ENCODE peak calls at places on chromosomes 2 and 18, in seven cellular contexts. One of them, this sample, is unnamed.

GRCh38 chr2:134120718-134121630 is 132.9 kb upstream of the MGAT5 start:
- DNase-seq in tibial nerve: peak
- DNase-seq in H54: peak
- DNase-seq in lower leg skin: peak
- DNase-seq in thyroid gland: peak
- DNase-seq in ovary: peak
- DNase-seq in transverse colon: peak
- DNase-seq in this sample: peak

GRCh38 chr2:10346929-10347558 is 44.3 kb downstream of the HPCAL1 start:
- DNase-seq in tibial nerve: no peak
- DNase-seq in H54: no peak
- DNase-seq in thyroid gland: no peak
- DNase-seq in lower leg skin: no peak
- DNase-seq in ovary: no peak
- DNase-seq in transverse colon: no peak
- DNase-seq in this sample: no peak

GRCh38 chr18:62458868-62459716 is 63.7 kb upstream of the ZCCHC2 start:
- DNase-seq in H54: no peak
- DNase-seq in lower leg skin: peak
- DNase-seq in tibial nerve: no peak
- DNase-seq in thyroid gland: peak
- DNase-seq in transverse colon: no peak
- DNase-seq in ovary: no peak
- DNase-seq in this sample: no peak

GRCh38 chr2:69567157-69567908 is 76.2 kb downstream of the AAK1 start:
- DNase-seq in tibial nerve: no peak
- DNase-seq in H54: peak
- DNase-seq in transverse colon: no peak
- DNase-seq in thyroid gland: no peak
- DNase-seq in ovary: no peak
- DNase-seq in lower leg skin: no peak
- DNase-seq in this sample: no peak

GRCh38 chr2:143128681-143129580 is at the start of gene ARHGAP15:
- DNase-seq in tibial nerve: no peak
- DNase-seq in ovary: no peak
- DNase-seq in thyroid gland: peak
- DNase-seq in H54: no peak
- DNase-seq in lower leg skin: no peak
- DNase-seq in transverse colon: peak
- DNase-seq in this sample: no peak

GRCh38 chr2:187819624-187820023 is 265.4 kb upstream of the TFPI start:
- DNase-seq in thyroid gland: no peak
- DNase-seq in H54: no peak
- DNase-seq in tibial nerve: no peak
- DNase-seq in lower leg skin: no peak
- DNase-seq in ovary: no peak
- DNase-seq in transverse colon: no peak
- DNase-seq in this sample: no peak

GRCh38 chr2:241378816-241379215 is 22.7 kb downstream of the FARP2 start:
- DNase-seq in lower leg skin: no peak
- DNase-seq in thyroid gland: no peak
- DNase-seq in transverse colon: no peak
- DNase-seq in tibial nerve: no peak
- DNase-seq in H54: no peak
- DNase-seq in ovary: no peak
- DNase-seq in this sample: no peak

GRCh38 chr2:101692766-101693165 is 4.7 kb upstream of the MAP4K4 start:
- DNase-seq in transverse colon: no peak
- DNase-seq in H54: no peak
- DNase-seq in thyroid gland: no peak
- DNase-seq in lower leg skin: no peak
- DNase-seq in ovary: no peak
- DNase-seq in tibial nerve: no peak
- DNase-seq in this sample: no peak

GRCh38 chr2:234861841-234862735 is 89.7 kb upstream of the SH3BP4 start:
- DNase-seq in H54: no peak
- DNase-seq in tibial nerve: no peak
- DNase-seq in thyroid gland: peak
- DNase-seq in transverse colon: no peak
- DNase-seq in ovary: no peak
- DNase-seq in lower leg skin: peak
- DNase-seq in this sample: peak

GRCh38 chr2:40173276-40173675 is 278.6 kb downstream of the SLC8A1 start:
- DNase-seq in ovary: no peak
- DNase-seq in thyroid gland: no peak
- DNase-seq in tibial nerve: no peak
- DNase-seq in transverse colon: no peak
- DNase-seq in H54: no peak
- DNase-seq in lower leg skin: no peak
- DNase-seq in this sample: no peak

GRCh38 chr2:123935405-123935804 is 89.7 kb upstream of the CNTNAP5 start:
- DNase-seq in tibial nerve: no peak
- DNase-seq in ovary: no peak
- DNase-seq in lower leg skin: no peak
- DNase-seq in thyroid gland: no peak
- DNase-seq in H54: no peak
- DNase-seq in transverse colon: no peak
- DNase-seq in this sample: no peak

GRCh38 chr18:56799756-56800155 is 148.6 kb downstream of the WDR7 start:
- DNase-seq in tibial nerve: no peak
- DNase-seq in lower leg skin: no peak
- DNase-seq in H54: no peak
- DNase-seq in ovary: no peak
- DNase-seq in transverse colon: no peak
- DNase-seq in thyroid gland: no peak
- DNase-seq in this sample: no peak

GRCh38 chr18:967037-967576 is 62.4 kb downstream of the ADCYAP1 start:
- DNase-seq in H54: no peak
- DNase-seq in ovary: no peak
- DNase-seq in lower leg skin: no peak
- DNase-seq in transverse colon: no peak
- DNase-seq in thyroid gland: no peak
- DNase-seq in tibial nerve: no peak
- DNase-seq in this sample: no peak

GRCh38 chr2:202033317-202034248 is at the start of gene FZD7:
- DNase-seq in thyroid gland: peak
- DNase-seq in H54: peak
- DNase-seq in ovary: peak
- DNase-seq in transverse colon: peak
- DNase-seq in lower leg skin: peak
- DNase-seq in tibial nerve: peak
- DNase-seq in this sample: peak

GRCh38 chr18:58525928-58526424 is 102.9 kb downstream of the ALPK2 start:
- DNase-seq in H54: no peak
- DNase-seq in tibial nerve: no peak
- DNase-seq in thyroid gland: no peak
- DNase-seq in transverse colon: no peak
- DNase-seq in lower leg skin: peak
- DNase-seq in ovary: no peak
- DNase-seq in this sample: no peak

GRCh38 chr2:203705184-203705583 is 1.3 kb upstream of the CD28 start:
- DNase-seq in H54: no peak
- DNase-seq in thyroid gland: no peak
- DNase-seq in ovary: no peak
- DNase-seq in lower leg skin: no peak
- DNase-seq in tibial nerve: no peak
- DNase-seq in transverse colon: no peak
- DNase-seq in this sample: no peak

GRCh38 chr2:173750831-173751230 is 214.3 kb downstream of the SP3 start:
- DNase-seq in H54: no peak
- DNase-seq in lower leg skin: no peak
- DNase-seq in thyroid gland: no peak
- DNase-seq in transverse colon: no peak
- DNase-seq in tibial nerve: no peak
- DNase-seq in ovary: no peak
- DNase-seq in this sample: no peak

GRCh38 chr2:206220997-206221396 is 53.5 kb upstream of the ZDBF2 start:
- DNase-seq in transverse colon: no peak
- DNase-seq in H54: no peak
- DNase-seq in ovary: no peak
- DNase-seq in lower leg skin: no peak
- DNase-seq in thyroid gland: no peak
- DNase-seq in tibial nerve: no peak
- DNase-seq in this sample: no peak

GRCh38 chr18:57845468-57846103 is 42.5 kb upstream of the ATP8B1 start:
- DNase-seq in tibial nerve: no peak
- DNase-seq in lower leg skin: no peak
- DNase-seq in H54: no peak
- DNase-seq in ovary: no peak
- DNase-seq in transverse colon: no peak
- DNase-seq in thyroid gland: no peak
- DNase-seq in this sample: no peak

GRCh38 chr2:191693151-191693550 is 15.2 kb downstream of the NABP1 start:
- DNase-seq in H54: no peak
- DNase-seq in ovary: no peak
- DNase-seq in thyroid gland: no peak
- DNase-seq in lower leg skin: no peak
- DNase-seq in tibial nerve: no peak
- DNase-seq in transverse colon: no peak
- DNase-seq in this sample: no peak
- TF ChIP-seq POLR2A in H54: no peak
- TF ChIP-seq POLR2A in ovary: no peak
- TF ChIP-seq POLR2A in thyroid gland: no peak
- TF ChIP-seq POLR2A in lower leg skin: no peak
- TF ChIP-seq POLR2A in tibial nerve: no peak
- TF ChIP-seq POLR2A in transverse colon: no peak
- TF ChIP-seq POLR2A in this sample: no peak

GRCh38 chr2:28592481-28592880 is 96.6 kb downstream of the PLB1 start:
- DNase-seq in tibial nerve: no peak
- DNase-seq in H54: no peak
- DNase-seq in ovary: no peak
- DNase-seq in lower leg skin: peak
- DNase-seq in thyroid gland: peak
- DNase-seq in transverse colon: no peak
- DNase-seq in this sample: no peak

GRCh38 chr2:28594029-28594368 is 98.1 kb downstream of the PLB1 start:
- DNase-seq in thyroid gland: no peak
- DNase-seq in tibial nerve: no peak
- DNase-seq in lower leg skin: no peak
- DNase-seq in transverse colon: no peak
- DNase-seq in ovary: no peak
- DNase-seq in H54: no peak
- DNase-seq in this sample: no peak

GRCh38 chr2:28595323-28595722 is 99.5 kb downstream of the PLB1 start:
- DNase-seq in ovary: no peak
- DNase-seq in thyroid gland: no peak
- DNase-seq in transverse colon: no peak
- DNase-seq in lower leg skin: no peak
- DNase-seq in H54: no peak
- DNase-seq in tibial nerve: no peak
- DNase-seq in this sample: no peak

GRCh38 chr2:28593356-28593755 is 97.5 kb downstream of the PLB1 start:
- DNase-seq in ovary: no peak
- DNase-seq in thyroid gland: no peak
- DNase-seq in tibial nerve: no peak
- DNase-seq in H54: no peak
- DNase-seq in lower leg skin: peak
- DNase-seq in transverse colon: no peak
- DNase-seq in this sample: no peak

GRCh38 chr2:28594369-28595108 is 98.7 kb downstream of the PLB1 start:
- DNase-seq in tibial nerve: peak
- DNase-seq in transverse colon: peak
- DNase-seq in H54: peak
- DNase-seq in thyroid gland: peak
- DNase-seq in ovary: peak
- DNase-seq in lower leg skin: peak
- DNase-seq in this sample: peak
- TF ChIP-seq POLR2A in tibial nerve: peak
- TF ChIP-seq POLR2A in transverse colon: peak
- TF ChIP-seq POLR2A in H54: no peak
- TF ChIP-seq POLR2A in thyroid gland: no peak
- TF ChIP-seq POLR2A in ovary: no peak
- TF ChIP-seq POLR2A in lower leg skin: no peak
- TF ChIP-seq POLR2A in this sample: no peak

GRCh38 chr2:236572482-236572881 is 2.9 kb downstream of the ACKR3 start:
- DNase-seq in tibial nerve: no peak
- DNase-seq in H54: no peak
- DNase-seq in lower leg skin: peak
- DNase-seq in ovary: no peak
- DNase-seq in transverse colon: no peak
- DNase-seq in thyroid gland: peak
- DNase-seq in this sample: no peak
- TF ChIP-seq POLR2A in tibial nerve: peak
- TF ChIP-seq POLR2A in H54: no peak
- TF ChIP-seq POLR2A in lower leg skin: no peak
- TF ChIP-seq POLR2A in ovary: no peak
- TF ChIP-seq POLR2A in transverse colon: peak
- TF ChIP-seq POLR2A in thyroid gland: no peak
- TF ChIP-seq POLR2A in this sample: no peak

GRCh38 chr2:60806595-60806987 is 50.5 kb downstream of the PAPOLG start:
- DNase-seq in lower leg skin: peak
- DNase-seq in ovary: no peak
- DNase-seq in H54: no peak
- DNase-seq in tibial nerve: no peak
- DNase-seq in transverse colon: no peak
- DNase-seq in thyroid gland: no peak
- DNase-seq in this sample: no peak

GRCh38 chr2:60808330-60808801 is 52.3 kb downstream of the PAPOLG start:
- DNase-seq in thyroid gland: no peak
- DNase-seq in transverse colon: no peak
- DNase-seq in lower leg skin: peak
- DNase-seq in ovary: no peak
- DNase-seq in tibial nerve: no peak
- DNase-seq in H54: no peak
- DNase-seq in this sample: no peak

GRCh38 chr2:60804473-60804872 is 48.4 kb downstream of the PAPOLG start:
- DNase-seq in ovary: no peak
- DNase-seq in thyroid gland: no peak
- DNase-seq in H54: no peak
- DNase-seq in lower leg skin: peak
- DNase-seq in transverse colon: no peak
- DNase-seq in tibial nerve: no peak
- DNase-seq in this sample: no peak

GRCh38 chr2:60811491-60812370 is 55.7 kb downstream of the PAPOLG start:
- DNase-seq in thyroid gland: peak
- DNase-seq in H54: no peak
- DNase-seq in lower leg skin: peak
- DNase-seq in transverse colon: no peak
- DNase-seq in ovary: no peak
- DNase-seq in tibial nerve: no peak
- DNase-seq in this sample: no peak

DNA sequence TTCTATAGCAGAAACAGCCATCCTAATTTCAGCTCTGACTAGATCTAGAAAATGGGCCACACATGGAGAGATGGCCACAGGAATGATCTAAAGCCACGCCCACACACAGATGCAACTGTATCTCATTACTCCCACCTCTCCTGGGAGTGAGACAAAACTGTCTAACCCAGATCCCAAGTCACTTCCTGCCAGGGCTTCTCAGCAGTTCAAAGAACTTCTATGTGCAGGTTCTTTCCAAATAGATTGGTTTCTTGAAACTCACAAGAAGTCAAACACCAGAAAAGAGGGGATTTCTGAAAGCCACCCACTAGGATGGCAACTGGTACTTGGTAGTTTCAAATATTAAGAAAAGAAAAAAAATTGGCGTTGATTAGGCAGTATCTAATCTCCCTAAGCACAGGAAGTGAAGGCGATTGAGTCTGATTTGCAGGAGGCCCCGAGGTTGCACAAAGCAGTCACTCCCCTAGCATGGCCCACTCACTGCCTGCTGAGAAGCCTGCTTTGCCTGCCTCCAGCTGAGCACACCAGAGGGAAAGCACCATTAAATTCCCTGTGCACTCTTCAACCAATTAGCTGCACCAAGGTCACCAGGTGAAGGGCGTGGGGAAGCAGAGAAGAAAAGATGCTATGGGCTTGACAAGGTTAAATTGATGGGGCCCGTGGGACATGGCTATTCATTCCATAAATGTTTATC is 51.1 kb downstream of the PAPOLG start:
- DNase-seq in transverse colon: no peak
- DNase-seq in ovary: no peak
- DNase-seq in thyroid gland: peak
- DNase-seq in tibial nerve: no peak
- DNase-seq in lower leg skin: peak
- DNase-seq in H54: peak
- DNase-seq in this sample: no peak
- TF ChIP-seq POLR2A in transverse colon: no peak
- TF ChIP-seq POLR2A in ovary: no peak
- TF ChIP-seq POLR2A in thyroid gland: no peak
- TF ChIP-seq POLR2A in tibial nerve: no peak
- TF ChIP-seq POLR2A in lower leg skin: no peak
- TF ChIP-seq POLR2A in H54: no peak
- TF ChIP-seq POLR2A in this sample: no peak

This sample was measured in prostate gland.